ENCODE peak calls at places on chromosomes 12 and 14, in four cellular contexts. One of them, this sample, is unnamed.

GRCh38 chr12:92292016-92292415 is 146.4 kb upstream of the BTG1 start:
- DNase-seq in PC-3: no peak
- DNase-seq in kidney: no peak
- DNase-seq in keratinocyte: no peak
- DNase-seq in this sample: no peak

GRCh38 chr12:132342322-132342721 is 12.9 kb upstream of the GALNT9 start:
- DNase-seq in PC-3: peak; percentile 53
- DNase-seq in kidney: no peak
- DNase-seq in keratinocyte: no peak
- DNase-seq in this sample: no peak

GRCh38 chr14:79443602-79444001 is 767.7 kb downstream of the DIO2 start:
- DNase-seq in PC-3: no peak
- DNase-seq in kidney: no peak
- DNase-seq in keratinocyte: no peak
- DNase-seq in this sample: no peak

GRCh38 chr12:47772094-47772660 is 861 bp upstream of the SLC48A1 start:
- DNase-seq in PC-3: no peak
- DNase-seq in kidney: peak; percentile 41
- DNase-seq in keratinocyte: no peak
- DNase-seq in this sample: peak; percentile 59

GRCh38 chr12:124774054-124774461 is 89.6 kb downstream of the SCARB1 start:
- DNase-seq in PC-3: no peak
- DNase-seq in kidney: no peak
- DNase-seq in keratinocyte: no peak
- DNase-seq in this sample: no peak

GRCh38 chr14:53042480-53042879 is 91.6 kb upstream of the FERMT2 start:
- DNase-seq in PC-3: no peak
- DNase-seq in kidney: no peak
- DNase-seq in keratinocyte: no peak
- DNase-seq in this sample: no peak

GRCh38 chr12:80299976-80300375 is 144.1 kb upstream of the PTPRQ start:
- DNase-seq in PC-3: no peak
- DNase-seq in kidney: no peak
- DNase-seq in keratinocyte: no peak
- DNase-seq in this sample: no peak

GRCh38 chr14:103372017-103372416 is 13.2 kb upstream of the MARK3 start:
- DNase-seq in PC-3: no peak
- DNase-seq in kidney: no peak
- DNase-seq in keratinocyte: no peak
- DNase-seq in this sample: no peak

GRCh38 chr14:22530101-22530500 is 58.9 kb downstream of the DAD1 start:
- DNase-seq in PC-3: no peak
- DNase-seq in kidney: no peak
- DNase-seq in keratinocyte: no peak
- DNase-seq in this sample: no peak

GRCh38 chr14:36952702-36953101 is 219.7 kb downstream of the SLC25A21 start:
- DNase-seq in PC-3: peak; percentile 96
- DNase-seq in kidney: no peak
- DNase-seq in keratinocyte: no peak
- DNase-seq in this sample: peak; percentile 3

GRCh38 chr12:67091678-67092077 is 177.5 kb upstream of the CAND1 start:
- DNase-seq in PC-3: no peak
- DNase-seq in kidney: no peak
- DNase-seq in keratinocyte: no peak
- DNase-seq in this sample: no peak

GRCh38 chr14:103928011-103928890 is at the start of gene TDRD9:
- DNase-seq in PC-3: no peak
- DNase-seq in kidney: no peak
- DNase-seq in keratinocyte: no peak
- DNase-seq in this sample: no peak

GRCh38 chr12:54429014-54429471 is 10.0 kb upstream of the ITGA5 start:
- DNase-seq in PC-3: peak; percentile 30
- DNase-seq in kidney: no peak
- DNase-seq in keratinocyte: no peak
- DNase-seq in this sample: peak; percentile 47

GRCh38 chr12:113071427-113072112 is 15.0 kb downstream of the DTX1 start:
- DNase-seq in PC-3: no peak
- DNase-seq in kidney: peak; percentile 40
- DNase-seq in keratinocyte: no peak
- DNase-seq in this sample: no peak

DNA sequence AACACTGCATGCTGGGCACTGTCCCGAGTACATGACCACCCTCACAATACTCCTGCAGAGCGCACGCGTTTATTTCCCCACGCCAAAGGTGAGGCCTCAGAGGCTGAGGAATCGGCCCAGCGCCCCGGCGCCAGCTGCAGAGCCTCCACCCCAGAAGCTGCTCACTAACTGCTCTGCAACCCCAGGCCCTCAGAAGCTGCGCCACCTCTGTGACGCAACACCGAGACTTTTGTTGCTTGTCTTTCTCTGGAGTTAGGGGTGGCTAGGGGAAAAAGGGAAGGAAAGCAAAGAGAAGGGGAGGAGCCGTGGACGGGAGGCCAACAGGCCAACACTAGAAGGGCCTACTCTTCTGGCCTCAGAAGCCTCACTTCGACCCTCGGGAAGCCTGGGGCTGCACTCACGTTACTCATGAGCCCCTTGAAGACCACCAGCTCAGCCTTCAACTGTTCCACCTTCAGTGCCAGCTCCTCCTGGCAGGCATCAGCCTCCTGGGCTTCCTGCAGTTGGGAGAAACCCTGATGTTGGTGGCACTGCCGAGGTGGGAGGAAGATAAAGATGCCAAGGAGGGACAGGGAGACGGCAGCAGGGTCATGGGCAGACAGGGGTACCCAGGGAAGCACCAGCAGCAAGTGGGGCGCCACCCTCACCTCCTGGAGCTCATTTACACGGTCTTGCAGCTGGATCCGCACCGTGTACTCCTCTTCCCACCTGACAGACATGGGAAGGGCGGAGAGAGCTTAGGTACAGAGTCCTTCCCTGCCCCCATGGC is 5.4 kb downstream of the IFFO1 start:
- DNase-seq in PC-3: no peak
- DNase-seq in kidney: no peak
- DNase-seq in keratinocyte: no peak
- DNase-seq in this sample: peak; percentile 32
- H3K4me1 ChIP-seq in PC-3: peaks cover 19% of the 10 kb centered on the region
- H3K4me1 ChIP-seq in kidney: peaks cover 15% of the 10 kb centered on the region
- H3K4me1 ChIP-seq in keratinocyte: peaks cover 50% of the 10 kb centered on the region
- H3K4me1 ChIP-seq in this sample: peaks cover 77% of the 10 kb centered on the region

DNA sequence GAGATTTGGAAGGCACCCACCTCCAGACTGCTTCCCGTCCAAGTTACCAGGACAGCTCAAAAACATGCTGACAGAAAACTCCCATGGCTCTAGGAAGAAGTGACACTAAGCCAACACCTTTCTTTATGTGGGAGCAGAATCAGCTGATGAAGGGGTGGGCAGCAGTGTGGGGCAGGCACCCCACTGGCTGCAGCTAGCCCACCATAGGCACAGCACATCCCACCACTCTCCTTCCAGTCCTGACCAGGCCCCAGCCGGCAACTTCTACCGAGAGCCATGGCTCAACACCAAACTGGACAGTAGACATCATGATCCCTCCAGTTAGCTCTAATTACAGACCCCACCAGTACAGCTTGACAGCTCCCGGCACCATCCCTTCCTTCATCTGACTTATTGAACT is 45.0 kb downstream of the SH2B3 start:
- DNase-seq in PC-3: no peak
- DNase-seq in kidney: no peak
- DNase-seq in keratinocyte: no peak
- DNase-seq in this sample: peak; percentile 6
- H3K4me1 ChIP-seq in PC-3: no peaks in the 10 kb centered on the region
- H3K4me1 ChIP-seq in kidney: peaks cover 19% of the 10 kb centered on the region
- H3K4me1 ChIP-seq in keratinocyte: no peaks in the 10 kb centered on the region
- H3K4me1 ChIP-seq in this sample: peaks cover 10% of the 10 kb centered on the region

GRCh38 chr14:95252219-95252618 is 67.5 kb downstream of the CLMN start:
- DNase-seq in PC-3: no peak
- DNase-seq in kidney: no peak
- DNase-seq in keratinocyte: no peak
- DNase-seq in this sample: no peak
- H3K4me1 ChIP-seq in PC-3: peaks cover 17% of the 10 kb centered on the region
- H3K4me1 ChIP-seq in kidney: peaks cover 41% of the 10 kb centered on the region
- H3K4me1 ChIP-seq in keratinocyte: peaks cover 20% of the 10 kb centered on the region
- H3K4me1 ChIP-seq in this sample: peaks cover 6% of the 10 kb centered on the region

GRCh38 chr14:20642182-20642581 is 691 bp upstream of the OR6S1 start:
- DNase-seq in PC-3: no peak
- DNase-seq in kidney: no peak
- DNase-seq in keratinocyte: no peak
- DNase-seq in this sample: no peak
- H3K4me1 ChIP-seq in PC-3: no peaks in the 10 kb centered on the region
- H3K4me1 ChIP-seq in kidney: no peaks in the 10 kb centered on the region
- H3K4me1 ChIP-seq in keratinocyte: no peaks in the 10 kb centered on the region
- H3K4me1 ChIP-seq in this sample: no peaks in the 10 kb centered on the region

DNA sequence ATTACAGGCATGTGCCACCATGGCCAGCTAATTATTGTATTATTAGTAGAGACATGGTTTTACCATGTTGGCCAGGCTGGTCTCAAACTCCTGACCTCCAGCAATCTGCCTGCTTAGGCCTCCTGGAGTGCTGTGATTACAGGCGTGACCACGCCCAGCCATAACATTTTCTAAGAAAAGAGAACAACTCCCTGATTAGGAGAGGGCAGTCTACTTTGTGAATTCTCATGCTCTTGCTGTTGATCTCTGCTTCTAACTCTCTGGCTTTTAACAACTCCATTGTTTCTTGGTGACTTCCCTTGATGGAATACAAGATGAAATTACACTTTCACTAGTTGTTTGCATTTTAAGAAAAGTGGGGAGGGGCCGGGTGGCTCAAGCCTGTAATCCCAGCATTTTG is 33.6 kb downstream of the SSH1 start:
- DNase-seq in PC-3: no peak
- DNase-seq in kidney: no peak
- DNase-seq in keratinocyte: no peak
- DNase-seq in this sample: no peak
- H3K4me1 ChIP-seq in PC-3: no peaks in the 10 kb centered on the region
- H3K4me1 ChIP-seq in kidney: peaks cover 57% of the 10 kb centered on the region
- H3K4me1 ChIP-seq in keratinocyte: peaks cover 27% of the 10 kb centered on the region
- H3K4me1 ChIP-seq in this sample: peaks cover 72% of the 10 kb centered on the region

DNA sequence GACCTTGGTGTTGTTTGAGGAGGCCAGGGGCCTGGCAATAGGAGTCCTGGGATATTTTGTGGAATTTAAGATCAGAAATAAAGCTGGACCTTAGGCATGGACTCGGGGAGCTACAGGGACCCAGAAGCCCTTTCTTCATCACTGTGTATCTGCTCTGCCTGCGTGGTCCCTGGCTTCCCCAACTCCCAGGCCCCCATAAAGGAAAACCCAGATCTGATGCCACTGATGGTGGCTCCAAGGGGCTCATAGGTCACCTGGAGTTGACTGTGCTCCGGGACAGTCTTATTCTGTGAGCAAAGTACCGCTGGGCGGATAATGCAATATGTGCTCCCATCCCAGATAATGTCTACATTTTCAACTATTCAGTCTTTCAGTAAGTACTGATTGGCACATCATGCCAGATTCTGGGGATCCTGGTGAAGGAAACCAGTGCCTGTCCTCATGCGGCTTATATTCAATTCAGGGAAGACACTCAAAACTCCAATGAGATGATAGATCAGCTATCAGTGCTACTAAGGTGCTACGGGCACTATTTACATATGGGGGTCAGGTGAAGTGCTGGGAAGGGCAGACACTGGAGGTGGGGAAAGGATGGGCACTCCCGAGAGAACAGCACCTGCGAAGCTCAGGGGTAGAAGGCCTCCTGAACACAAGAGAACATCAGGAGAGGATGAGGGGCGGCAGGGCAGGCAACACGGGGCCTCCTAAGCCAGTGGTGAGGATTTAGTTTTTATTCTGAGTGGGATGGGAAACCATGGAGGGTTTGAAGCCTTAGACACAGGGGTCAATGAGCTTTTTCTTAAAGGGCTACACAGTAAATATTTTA is 5.5 kb upstream of the SELPLG start:
- DNase-seq in PC-3: no peak
- DNase-seq in kidney: no peak
- DNase-seq in keratinocyte: no peak
- DNase-seq in this sample: no peak
- H3K4me1 ChIP-seq in PC-3: peaks cover 7% of the 10 kb centered on the region
- H3K4me1 ChIP-seq in kidney: peaks cover 11% of the 10 kb centered on the region
- H3K4me1 ChIP-seq in keratinocyte: peaks cover 15% of the 10 kb centered on the region
- H3K4me1 ChIP-seq in this sample: peaks cover 21% of the 10 kb centered on the region

GRCh38 chr12:120225852-120226640 is 25.1 kb upstream of the RPLP0 start:
- DNase-seq in PC-3: no peak
- DNase-seq in kidney: peak; percentile 89
- DNase-seq in keratinocyte: no peak
- DNase-seq in this sample: peak; percentile 73
- H3K4me1 ChIP-seq in PC-3: peaks cover 40% of the 10 kb centered on the region
- H3K4me1 ChIP-seq in kidney: peaks cover 60% of the 10 kb centered on the region
- H3K4me1 ChIP-seq in keratinocyte: peaks cover 69% of the 10 kb centered on the region
- H3K4me1 ChIP-seq in this sample: peaks cover 53% of the 10 kb centered on the region

GRCh38 chr14:50792634-50793068 is 38.3 kb downstream of the NIN start:
- DNase-seq in PC-3: no peak
- DNase-seq in kidney: no peak
- DNase-seq in keratinocyte: no peak
- DNase-seq in this sample: no peak

GRCh38 chr14:50791201-50791600 is 39.8 kb downstream of the NIN start:
- DNase-seq in PC-3: no peak
- DNase-seq in kidney: no peak
- DNase-seq in keratinocyte: no peak
- DNase-seq in this sample: no peak

GRCh38 chr14:50794063-50794645 is 36.8 kb downstream of the NIN start:
- DNase-seq in PC-3: no peak
- DNase-seq in kidney: no peak
- DNase-seq in keratinocyte: no peak
- DNase-seq in this sample: no peak

GRCh38 chr14:50792058-50792477 is 38.9 kb downstream of the NIN start:
- DNase-seq in PC-3: no peak
- DNase-seq in kidney: no peak
- DNase-seq in keratinocyte: no peak
- DNase-seq in this sample: no peak

GRCh38 chr14:50790568-50790967 is 40.4 kb downstream of the NIN start:
- DNase-seq in PC-3: no peak
- DNase-seq in kidney: no peak
- DNase-seq in keratinocyte: no peak
- DNase-seq in this sample: peak; percentile 83
- H3K4me1 ChIP-seq in PC-3: peaks cover 15% of the 10 kb centered on the region
- H3K4me1 ChIP-seq in kidney: peaks cover 15% of the 10 kb centered on the region
- H3K4me1 ChIP-seq in keratinocyte: no peaks in the 10 kb centered on the region
- H3K4me1 ChIP-seq in this sample: peaks cover 5% of the 10 kb centered on the region